ENCODE peak calls at places on chromosomes 12 and 14, in eight cellular contexts. R is testis; G is heart left ventricle; U is sigmoid colon; O is H9; J is HCT116; L is CD8-positive, alpha-beta T cell; A is GM12878. Z is an unnamed sample. For H3K27me3, the result is how much of the 10 kb centered on the place peaks cover.

GRCh38 chr14:91911474-91912032 is 35.9 kb downstream of the FBLN5 start:
- DNase-seq in L (peak), A (peak), O (peak), U (peak), G (no peak), R (peak), J (peak), Z (no peak)

GRCh38 chr14:58427289-58428010 is at the start of the genes KIAA0586 and TIMM9:
- DNase-seq in G (peak), L (peak), U (peak), J (peak), A (peak), O (peak), R (peak), Z (peak)

GRCh38 chr12:56900583-56900982 is 33.6 kb downstream of the SDR9C7 start:
- DNase-seq in L (no peak), J (peak), A (no peak), G (no peak), R (no peak), O (no peak), U (no peak), Z (no peak)

GRCh38 chr12:120361506-120362208 is 7.3 kb downstream of the MSI1 start:
- DNase-seq in O (peak), U (peak), L (no peak), J (no peak), G (peak), A (no peak), R (peak), Z (no peak)

GRCh38 chr12:89135976-89136634 is 216.2 kb downstream of the DUSP6 start:
- DNase-seq in G (no peak), J (peak), A (no peak), L (no peak), U (no peak), R (no peak), O (no peak), Z (no peak)

GRCh38 chr12:106135781-106136180 is 3.0 kb downstream of the NUAK1 start:
- DNase-seq in A (no peak), J (no peak), O (no peak), R (no peak), G (no peak), L (no peak), U (no peak), Z (no peak)

GRCh38 chr12:121966959-121967358 is 48.6 kb downstream of the CFAP251 start:
- DNase-seq in G (peak), R (peak), A (no peak), J (no peak), U (no peak), O (no peak), L (no peak), Z (no peak)

GRCh38 chr14:71130491-71131179 is 223.4 kb downstream of the PCNX1 start:
- DNase-seq in G (no peak), U (no peak), O (peak), J (no peak), A (peak), R (no peak), L (no peak), Z (no peak)

GRCh38 chr12:109583733-109584132 is 10.1 kb downstream of the MVK start:
- DNase-seq in G (no peak), O (no peak), L (no peak), R (no peak), J (no peak), U (no peak), A (no peak), Z (no peak)

GRCh38 chr12:105671720-105672119 is 341.2 kb downstream of the C12orf75 start:
- DNase-seq in O (no peak), R (no peak), U (no peak), J (no peak), L (no peak), A (no peak), G (no peak), Z (no peak)

GRCh38 chr12:66352197-66352596 is 49.9 kb downstream of the HELB start:
- DNase-seq in R (peak), O (peak), U (no peak), A (no peak), J (peak), L (no peak), G (peak), Z (no peak)

GRCh38 chr14:93059917-93060545 is 55.7 kb downstream of the ITPK1 start:
- DNase-seq in J (no peak), O (peak), L (no peak), G (no peak), R (no peak), U (no peak), A (no peak), Z (no peak)

GRCh38 chr12:66405395-66405794 is 103.1 kb downstream of the HELB start:
- DNase-seq in L (no peak), A (no peak), O (no peak), J (no peak), G (no peak), U (no peak), R (no peak), Z (no peak)

GRCh38 chr12:123106640-123107359 is 44.1 kb downstream of the PITPNM2 start:
- DNase-seq in A (no peak), G (peak), J (no peak), R (no peak), O (peak), L (peak), U (no peak), Z (peak)

GRCh38 chr14:64834965-64835364 is 44.7 kb downstream of the SPTB start:
- DNase-seq in A (no peak), L (no peak), G (no peak), O (no peak), J (no peak), U (no peak), R (no peak), Z (no peak)

GRCh38 chr12:26128180-26128579 is 3.3 kb upstream of the BHLHE41 start:
- DNase-seq in G (no peak), L (no peak), A (no peak), O (no peak), R (no peak), J (no peak), U (no peak), Z (no peak)

GRCh38 chr14:75315143-75315542 is 36.5 kb downstream of the FOS start:
- DNase-seq in U (peak), R (peak), O (no peak), L (no peak), G (no peak), A (no peak), J (no peak), Z (no peak)

GRCh38 chr14:61973981-61974380 is 211.8 kb downstream of the SNAPC1 start:
- DNase-seq in G (no peak), O (no peak), A (no peak), R (no peak), U (no peak), L (no peak), J (no peak), Z (no peak)

GRCh38 chr14:96502621-96503251 is 554 bp downstream of the PAPOLA start:
- DNase-seq in J (no peak), G (peak), L (peak), A (no peak), U (peak), R (peak), O (peak), Z (peak)

GRCh38 chr14:23544511-23545447 is 6.8 kb downstream of the ZFHX2 start:
- DNase-seq in L (no peak), U (no peak), G (peak), A (no peak), O (peak), J (no peak), R (no peak), Z (no peak)

GRCh38 chr14:68607081-68607851 is 185.6 kb downstream of the ZFP36L1 start:
- DNase-seq in U (no peak), A (no peak), L (no peak), J (no peak), R (no peak), O (no peak), G (no peak), Z (no peak)

GRCh38 chr12:87801860-87802720 is 227.1 kb downstream of the C12orf50 start:
- DNase-seq in A (no peak), R (no peak), G (no peak), J (no peak), O (no peak), L (no peak), U (no peak), Z (no peak)

GRCh38 chr14:70842851-70843462 is 33.6 kb upstream of the MAP3K9 start:
- DNase-seq in J (no peak), G (no peak), O (no peak), R (no peak), A (no peak), U (no peak), L (no peak), Z (no peak)

GRCh38 chr14:88129306-88130056 is 124.5 kb downstream of the GPR65 start:
- DNase-seq in G (no peak), L (peak), O (no peak), R (no peak), J (no peak), A (no peak), U (no peak), Z (peak)

GRCh38 chr12:117052386-117053049 is 46.7 kb downstream of the TESC start:
- DNase-seq in R (no peak), U (no peak), O (no peak), J (no peak), A (no peak), L (no peak), G (no peak), Z (no peak)

GRCh38 chr12:131043401-131043871 is 89.7 kb downstream of the ADGRD1 start:
- DNase-seq in A (no peak), L (no peak), O (no peak), U (peak), J (no peak), G (no peak), R (no peak), Z (no peak)

GRCh38 chr14:99758121-99758871 is 34.9 kb upstream of the EML1 start:
- DNase-seq in L (no peak), U (peak), J (no peak), G (no peak), O (peak), R (no peak), A (no peak), Z (no peak)

GRCh38 chr12:111428081-111428727 is 22.5 kb downstream of the SH2B3 start:
- DNase-seq in U (no peak), L (no peak), R (no peak), J (no peak), G (no peak), O (no peak), A (no peak), Z (no peak)

GRCh38 chr14:89990623-89991275 is 35.0 kb downstream of the TDP1 start:
- DNase-seq in J (no peak), O (no peak), L (no peak), G (no peak), A (no peak), U (no peak), R (no peak), Z (no peak)

GRCh38 chr12:79071498-79071897 is 206.9 kb downstream of the SYT1 start:
- DNase-seq in J (no peak), A (no peak), U (no peak), O (no peak), L (no peak), G (no peak), R (no peak), Z (no peak)

GRCh38 chr14:54712371-54712998 is 145.6 kb downstream of the SAMD4A start:
- DNase-seq in L (no peak), O (no peak), J (no peak), R (peak), G (no peak), A (no peak), U (no peak), Z (no peak)

GRCh38 chr14:100012478-100012925 is 52.7 kb upstream of the EVL start:
- DNase-seq in L (no peak), J (no peak), A (peak), G (no peak), O (no peak), R (no peak), U (no peak), Z (no peak)

GRCh38 chr14:59281613-59282012 is 93.1 kb downstream of the DAAM1 start:
- DNase-seq in A (no peak), L (no peak), R (no peak), U (no peak), O (no peak), G (no peak), J (no peak), Z (no peak)

GRCh38 chr12:108665608-108666202 is 32.0 kb upstream of the SELPLG start:
- DNase-seq in R (no peak), A (no peak), G (no peak), L (no peak), O (no peak), U (no peak), J (no peak), Z (no peak)

GRCh38 chr12:1915082-1915968 is 3.1 kb downstream of the CACNA2D4 start:
- DNase-seq in L (peak), J (no peak), A (no peak), R (peak), G (no peak), O (peak), U (peak), Z (peak)

GRCh38 chr14:54818201-54819133 is 84.2 kb downstream of the GCH1 start:
- DNase-seq in U (no peak), O (peak), R (no peak), A (no peak), L (no peak), J (no peak), G (no peak), Z (no peak)

DNA sequence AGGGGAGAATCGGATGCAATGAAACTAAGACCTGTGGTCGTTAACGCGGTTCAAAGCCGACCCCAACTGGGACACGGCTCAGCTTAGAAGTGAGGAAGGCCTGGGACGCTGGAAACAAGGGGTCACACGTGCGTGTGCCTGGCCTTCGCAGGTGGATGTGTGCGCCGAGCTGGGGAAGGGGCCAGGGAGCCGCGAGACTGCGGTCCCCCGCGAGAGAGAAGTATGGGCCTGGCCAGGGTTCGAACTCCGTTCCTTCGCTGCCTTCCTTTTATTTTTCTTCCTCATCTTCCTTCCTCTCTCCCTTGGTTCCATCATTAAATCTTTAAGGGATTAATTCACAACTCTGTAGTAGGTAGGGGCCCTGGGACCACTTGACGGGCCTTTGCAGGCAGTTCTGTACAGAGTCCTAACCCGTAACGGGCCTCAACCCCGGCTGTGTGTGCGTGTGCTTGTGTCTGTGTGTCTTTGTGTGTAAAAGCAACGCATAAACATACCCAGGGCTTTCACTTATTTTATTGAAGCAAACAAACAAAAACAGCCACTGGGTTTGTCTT is 3.6 kb downstream of the TTC6 start:
- DNase-seq in R (no peak), A (no peak), U (no peak), G (no peak), O (no peak), L (no peak), J (no peak), Z (no peak)
- H3K27me3 ChIP-seq in R (under half), A (under half), U (half or more), G (half or more), O (half or more), L (under half), J (under half), Z (under half)

DNA sequence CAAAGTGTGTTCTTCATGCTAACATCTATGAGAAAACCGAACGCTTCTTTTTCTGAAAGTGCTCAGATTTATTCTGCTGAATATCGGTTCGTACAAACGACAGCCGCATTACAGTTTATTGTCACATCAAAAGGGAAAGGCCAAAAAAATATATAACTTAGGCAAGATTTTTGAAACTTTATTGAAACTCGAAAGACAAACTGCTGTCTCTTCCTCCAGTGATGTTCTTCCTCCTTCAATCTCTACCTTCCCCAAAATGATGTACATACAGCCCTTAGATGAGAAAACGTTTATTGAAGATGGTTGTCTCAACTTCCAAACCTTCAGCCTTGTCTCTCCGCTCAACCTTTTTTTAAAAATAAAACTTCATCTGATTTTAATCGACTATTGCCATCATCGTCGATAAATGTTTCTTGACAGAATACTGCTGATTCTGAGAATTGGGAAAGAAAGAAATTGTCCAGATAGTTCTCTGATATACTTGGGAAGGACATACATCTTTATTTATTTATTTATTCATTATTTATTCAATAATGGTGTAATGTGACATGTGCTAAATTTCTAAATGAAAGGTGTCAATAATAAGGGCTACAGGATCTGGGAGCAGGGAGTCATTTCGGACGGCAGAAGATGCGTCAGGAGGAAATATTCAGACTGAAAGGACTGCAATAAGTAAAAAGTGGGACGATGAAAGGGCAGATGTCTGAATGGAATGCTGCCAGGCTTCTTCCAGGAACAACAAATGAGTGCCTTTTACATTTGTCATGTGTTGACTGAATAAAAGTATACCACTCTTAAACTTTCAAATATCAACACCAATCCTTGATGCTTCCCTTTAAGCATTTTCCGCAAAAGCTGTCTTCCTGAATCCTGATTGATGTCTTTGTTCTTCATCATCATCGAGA is 816 bp upstream of the MDM1 start:
- DNase-seq in A (no peak), U (no peak), G (no peak), L (no peak), O (no peak), J (no peak), R (no peak), Z (no peak)
- H3K27ac ChIP-seq in A (peak), U (peak), G (no peak), L (peak), O (no peak), J (peak), R (peak), Z (peak)

DNA sequence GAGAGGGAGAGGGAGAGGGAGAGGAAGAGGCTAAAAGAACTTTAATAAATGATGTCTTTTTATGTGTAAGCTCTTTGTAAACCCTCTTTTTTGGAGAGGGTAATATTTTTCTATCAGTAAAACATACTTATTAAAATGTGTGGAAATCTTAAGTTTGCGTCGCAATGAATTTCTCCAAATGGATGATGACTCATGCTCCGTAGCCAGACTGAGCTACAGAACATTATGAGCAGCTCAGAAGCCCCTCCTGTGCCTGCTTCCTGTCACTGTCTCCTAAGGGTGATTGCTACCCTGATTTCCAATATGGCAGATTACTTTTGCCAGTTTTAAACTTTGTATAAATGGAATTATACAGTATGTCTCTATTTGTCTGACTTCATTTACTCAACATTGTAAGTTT is 13.0 kb upstream of the PYGL start:
- DNase-seq in O (no peak), U (no peak), A (no peak), G (no peak), R (no peak), L (no peak), J (no peak), Z (no peak)
- TF ChIP-seq CTCF in O (no peak), U (no peak), A (no peak), G (no peak), R (no peak), L (no peak), J (no peak), Z (no peak)

DNA sequence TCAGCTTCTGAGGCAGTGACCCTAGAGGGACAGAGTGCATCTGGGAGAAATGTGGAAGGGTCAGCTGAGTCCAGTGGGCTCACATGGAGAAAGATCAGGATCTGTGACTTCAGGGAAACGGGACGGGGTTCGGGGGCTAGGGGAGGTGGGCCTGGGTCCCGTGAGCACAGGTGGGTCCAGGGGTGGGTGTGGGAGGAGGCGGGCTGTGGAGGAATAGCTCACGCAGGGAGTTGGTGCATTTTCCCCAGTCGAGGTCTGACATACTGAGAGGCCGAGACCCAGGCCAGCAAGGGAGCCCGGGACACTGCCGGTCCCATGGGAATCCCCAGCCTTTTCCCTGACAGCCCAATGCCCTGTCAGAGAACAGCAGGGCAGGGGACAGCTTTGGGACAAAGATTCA is 93.1 kb downstream of the TNFAIP2 start:
- DNase-seq in L (no peak), J (no peak), G (no peak), O (no peak), R (no peak), U (no peak), A (no peak), Z (no peak)
- H3K27me3 ChIP-seq in L (under half), J (under half), G (under half), O (under half), R (under half), U (under half), A (under half), Z (under half)